ENCODE peak calls at places on chromosome 18, in four cellular contexts. R is stomach, H is upper lobe of right lung, N is astrocyte of the spinal cord. V is an unnamed sample.

GRCh38 chr18:75060185-75060584 is 148.8 kb downstream of the PTGR3 start:
- DNase-seq in R (no peak), H (peak), N (no peak), V (no peak)

GRCh38 chr18:76658627-76659026 is 163.6 kb upstream of the ZNF516 start:
- DNase-seq in R (no peak), N (no peak), H (no peak), V (no peak)

GRCh38 chr18:47574966-47575365 is 323.5 kb upstream of the SKOR2 start:
- DNase-seq in R (no peak), N (no peak), H (no peak), V (no peak)

GRCh38 chr18:27921392-27921791 is 255.5 kb downstream of the CDH2 start:
- DNase-seq in R (no peak), N (peak), H (no peak), V (no peak)

GRCh38 chr18:68703326-68703725 is 11.6 kb downstream of the TMX3 start:
- DNase-seq in N (no peak), R (no peak), H (no peak), V (no peak)

GRCh38 chr18:61554117-61554776 is 221.0 kb downstream of the CDH20 start:
- DNase-seq in N (no peak), R (no peak), H (no peak), V (peak)

GRCh38 chr18:67669993-67670671 is 153.6 kb upstream of the DSEL start:
- DNase-seq in H (no peak), N (peak), R (no peak), V (no peak)

GRCh38 chr18:30192216-30192615 is 850.3 kb downstream of the DSC3 start:
- DNase-seq in H (no peak), N (no peak), R (no peak), V (no peak)

GRCh38 chr18:58364867-58365533 is 263.9 kb downstream of the ALPK2 start:
- DNase-seq in N (peak), H (no peak), R (no peak), V (no peak)

GRCh38 chr18:79857082-79857661 is 59.4 kb downstream of the KCNG2 start:
- DNase-seq in H (peak), R (no peak), N (peak), V (no peak)

GRCh38 chr18:63905361-63905760 is 2.4 kb upstream of the SERPINB10 start:
- DNase-seq in H (no peak), N (no peak), R (no peak), V (no peak)

DNA sequence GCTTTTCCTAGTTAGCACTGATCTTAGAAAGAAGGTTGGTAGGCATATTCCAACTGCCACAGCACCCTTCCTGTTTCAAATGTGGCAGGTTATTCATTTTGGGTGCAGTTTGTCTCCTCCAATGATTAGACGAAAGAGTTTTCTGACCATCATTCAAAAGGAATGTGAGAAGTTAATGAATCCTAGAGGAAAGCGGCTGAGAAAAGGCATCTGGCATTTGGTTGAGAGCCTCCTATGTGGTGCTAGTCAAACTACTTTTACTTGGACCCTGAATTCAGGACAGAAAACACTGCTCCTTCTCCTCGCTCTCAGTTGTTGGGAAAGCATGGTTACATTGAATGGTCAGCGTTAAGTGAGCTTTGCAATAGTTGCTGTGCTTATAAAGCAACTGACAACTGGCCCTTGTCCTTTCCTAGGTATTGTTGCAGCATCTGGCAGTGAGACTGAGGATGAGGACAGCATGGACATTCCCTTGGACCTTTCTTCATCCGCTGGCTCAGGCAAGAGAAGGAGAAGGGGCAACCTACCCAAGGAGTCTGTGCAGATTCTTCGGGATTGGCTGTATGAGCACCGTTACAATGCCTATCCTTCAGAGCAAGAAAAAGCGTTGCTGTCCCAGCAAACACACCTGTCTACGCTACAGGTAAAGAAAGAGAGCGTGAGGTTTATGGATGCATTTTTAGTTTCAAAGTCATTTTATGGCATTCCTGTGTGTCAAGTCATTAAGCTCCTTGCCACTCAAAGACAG is 6.1 kb downstream of the TGIF1 start:
- DNase-seq in N (peak), H (no peak), R (no peak), V (no peak)
- H3K4me3 ChIP-seq in N (no peak), H (no peak), R (peak), V (no peak)

GRCh38 chr18:73258375-73259087 is 390.7 kb upstream of the NETO1 start:
- DNase-seq in R (no peak), H (no peak), N (no peak), V (no peak)
- H3K4me3 ChIP-seq in R (no peak), H (no peak), N (no peak), V (no peak)

GRCh38 chr18:12772111-12772510 is 69.3 kb downstream of the PSMG2 start:
- DNase-seq in R (no peak), H (no peak), N (no peak), V (no peak)

GRCh38 chr18:12777543-12777942 is 74.7 kb downstream of the PSMG2 start:
- DNase-seq in H (peak), N (no peak), R (no peak), V (peak)

GRCh38 chr18:12776821-12777471 is 74.1 kb downstream of the PSMG2 start:
- DNase-seq in N (no peak), H (peak), R (no peak), V (peak)

GRCh38 chr18:12773369-12773768 is 70.5 kb downstream of the PSMG2 start:
- DNase-seq in N (no peak), H (no peak), R (no peak), V (no peak)

DNA sequence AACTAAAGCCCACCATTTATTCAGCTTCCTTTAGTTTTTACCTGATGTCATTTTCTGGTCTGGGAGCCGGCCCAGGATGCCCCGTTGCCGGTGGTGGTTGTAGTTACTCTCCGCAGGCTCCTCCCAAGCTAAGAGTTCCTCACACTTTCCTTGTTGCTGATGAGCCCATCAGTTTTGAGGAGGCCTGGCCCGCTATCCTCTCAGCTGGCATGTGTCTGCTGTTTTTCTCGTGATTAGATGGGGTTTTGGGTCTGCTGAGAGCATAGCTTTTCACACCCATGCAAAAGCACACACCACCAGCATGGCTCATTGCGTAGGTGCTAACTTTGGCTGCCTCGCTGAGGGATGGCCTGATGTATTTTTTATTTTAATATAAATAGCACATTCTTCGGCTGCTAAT is 72.1 kb downstream of the PSMG2 start:
- DNase-seq in R (no peak), N (no peak), H (no peak), V (no peak)
- H3K4me3 ChIP-seq in R (no peak), N (no peak), H (no peak), V (no peak)

DNA sequence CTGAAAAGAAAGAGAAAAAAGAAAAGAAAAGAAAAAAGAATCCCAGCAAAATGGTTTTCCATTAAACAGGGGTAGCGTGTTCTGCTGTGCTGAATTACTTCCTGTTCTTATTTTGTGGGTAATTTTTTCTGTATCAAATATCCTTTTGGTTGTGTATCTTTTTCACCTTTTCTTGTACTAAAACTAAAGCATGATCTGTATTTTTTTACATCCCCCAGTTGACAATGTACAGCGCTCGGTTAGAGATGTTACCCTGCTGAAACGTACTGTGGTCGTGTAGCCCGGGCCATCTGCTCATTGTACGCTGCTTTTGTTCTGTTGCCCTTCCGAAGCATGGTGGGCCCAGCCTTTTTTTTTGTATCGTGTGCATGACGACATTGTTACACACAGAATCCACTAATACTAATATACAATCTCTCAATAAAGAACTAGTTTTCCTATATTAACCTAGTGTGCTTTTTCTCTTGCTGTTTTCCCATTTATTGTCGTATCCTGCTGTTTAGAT is 233.1 kb downstream of the HAUS1 start:
- DNase-seq in H (no peak), N (no peak), R (no peak), V (peak)
- H3K4me3 ChIP-seq in H (no peak), N (no peak), R (no peak), V (peak)

GRCh38 chr18:65124633-65125032 is 626.2 kb upstream of the CDH7 start:
- DNase-seq in H (no peak), R (no peak), N (no peak), V (no peak)
- H3K4me3 ChIP-seq in H (peak), R (no peak), N (no peak), V (no peak)

DNA sequence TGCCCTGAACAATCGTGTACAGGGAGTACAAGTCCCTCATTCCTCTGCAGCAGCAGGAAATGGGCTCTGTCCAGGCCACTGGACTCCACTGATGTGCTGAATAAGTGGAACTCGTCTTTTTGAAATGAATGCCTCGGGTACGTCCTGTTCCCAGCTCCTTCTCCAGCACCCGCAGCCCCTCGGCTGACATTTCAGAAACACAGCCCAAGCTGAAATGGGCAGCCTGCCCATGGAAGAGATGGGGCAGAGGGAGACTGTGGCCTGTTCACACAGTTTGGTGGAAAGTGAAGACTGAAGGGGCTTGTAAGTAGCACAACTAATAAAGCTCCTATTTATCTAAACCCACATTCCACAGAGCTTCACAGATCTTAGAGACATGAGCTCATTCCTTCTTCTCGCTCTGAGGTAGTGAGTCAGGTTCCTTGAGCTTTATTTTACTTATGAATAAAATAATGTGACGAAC is 498.6 kb downstream of the TXNL1 start:
- DNase-seq in N (peak), R (peak), H (peak), V (no peak)
- H3K4me3 ChIP-seq in N (no peak), R (no peak), H (no peak), V (no peak)

GRCh38 chr18:36155960-36156757 is 26.5 kb downstream of the ELP2 start:
- DNase-seq in H (no peak), R (no peak), N (no peak), V (no peak)
- H3K4me3 ChIP-seq in H (no peak), R (no peak), N (no peak), V (no peak)

V was measured in spleen.